ENCODE peak calls at places on chromosomes 3 and 15, in seven cellular contexts. Y, G, W, B, V, R and S are unnamed samples.

GRCh38 chr15:61084944-61085367 is 144.1 kb downstream of the RORA start:
- DNase-seq in Y (no peak), G (peak), W (peak), B (no peak), V (no peak), R (peak), S (no peak)

GRCh38 chr3:37290551-37290950 is 116.2 kb upstream of the LRRFIP2 start:
- DNase-seq in Y (no peak), G (no peak), W (peak), B (peak), V (no peak), R (no peak), S (peak)

GRCh38 chr15:44468713-44469385 is 41.4 kb downstream of the CTDSPL2 start:
- DNase-seq in Y (no peak), G (no peak), W (peak), B (peak), V (no peak), R (no peak), S (peak)

GRCh38 chr15:39404767-39405173 is 176.1 kb upstream of the THBS1 start:
- DNase-seq in Y (no peak), G (no peak), W (peak), B (peak), V (no peak), R (no peak), S (peak)

GRCh38 chr3:85800676-85801075 is 841.9 kb downstream of the CADM2 start:
- DNase-seq in Y (no peak), G (no peak), W (no peak), B (no peak), V (no peak), R (no peak), S (no peak)

GRCh38 chr3:128307029-128307633 is 153.8 kb downstream of the EEFSEC start:
- DNase-seq in Y (no peak), G (peak), W (no peak), B (peak), V (no peak), R (no peak), S (no peak)

GRCh38 chr3:48708481-48708889 is 8.5 kb downstream of the IP6K2 start:
- DNase-seq in Y (no peak), G (no peak), W (no peak), B (peak), V (no peak), R (no peak), S (no peak)

GRCh38 chr3:23550402-23550801 is 255.4 kb upstream of the UBE2E1 start:
- DNase-seq in Y (no peak), G (no peak), W (no peak), B (no peak), V (no peak), R (no peak), S (no peak)

GRCh38 chr3:27573780-27574437 is 89.7 kb upstream of the SLC4A7 start:
- DNase-seq in Y (no peak), G (no peak), W (no peak), B (no peak), V (no peak), R (no peak), S (no peak)

GRCh38 chr3:177591371-177591770 is 394.1 kb upstream of the TBL1XR1 start:
- DNase-seq in Y (no peak), G (no peak), W (no peak), B (no peak), V (no peak), R (no peak), S (no peak)

GRCh38 chr3:141087071-141087824 is 36.1 kb downstream of the SPSB4 start:
- DNase-seq in Y (no peak), G (no peak), W (no peak), B (no peak), V (peak), R (no peak), S (no peak)

GRCh38 chr15:45794768-45795486 is 160.1 kb downstream of the SQOR start:
- DNase-seq in Y (no peak), G (no peak), W (no peak), B (no peak), V (no peak), R (no peak), S (no peak)

GRCh38 chr15:98518823-98519561 is 129.3 kb upstream of the IGF1R start:
- DNase-seq in Y (peak), G (peak), W (peak), B (peak), V (no peak), R (no peak), S (no peak)

GRCh38 chr3:30915782-30916181 is 21.3 kb upstream of the GADL1 start:
- DNase-seq in Y (no peak), G (no peak), W (no peak), B (no peak), V (no peak), R (no peak), S (no peak)

GRCh38 chr15:47792231-47792630 is 74.9 kb downstream of the SEMA6D start:
- DNase-seq in Y (no peak), G (no peak), W (no peak), B (no peak), V (no peak), R (no peak), S (no peak)

GRCh38 chr3:69691860-69692259 is 47.4 kb upstream of the MITF start:
- DNase-seq in Y (no peak), G (no peak), W (no peak), B (no peak), V (no peak), R (no peak), S (no peak)

GRCh38 chr3:37969601-37970100 is 20.9 kb upstream of the VILL start:
- DNase-seq in Y (no peak), G (no peak), W (no peak), B (no peak), V (no peak), R (no peak), S (peak)

GRCh38 chr15:84827246-84827645 is 10.1 kb downstream of the ALPK3 start:
- DNase-seq in Y (no peak), G (no peak), W (no peak), B (no peak), V (no peak), R (no peak), S (no peak)

GRCh38 chr15:101026686-101027272 is 107.6 kb downstream of the LRRK1 start:
- DNase-seq in Y (no peak), G (peak), W (no peak), B (no peak), V (peak), R (no peak), S (no peak)

GRCh38 chr3:37601832-37602231 is 259.8 kb upstream of the CTDSPL start:
- DNase-seq in Y (no peak), G (no peak), W (no peak), B (no peak), V (no peak), R (no peak), S (no peak)

GRCh38 chr15:92930776-92931175 is 30.7 kb downstream of the CHD2 start:
- DNase-seq in Y (no peak), G (no peak), W (peak), B (peak), V (no peak), R (no peak), S (peak)

GRCh38 chr3:56309465-56309864 is 158.8 kb downstream of the ERC2 start:
- DNase-seq in Y (no peak), G (no peak), W (no peak), B (no peak), V (no peak), R (no peak), S (no peak)

GRCh38 chr3:114550155-114550554 is 256.3 kb downstream of the TIGIT start:
- DNase-seq in Y (no peak), G (no peak), W (no peak), B (peak), V (no peak), R (no peak), S (no peak)

GRCh38 chr3:106088270-106088669 is 219.5 kb upstream of the CBLB start:
- DNase-seq in Y (no peak), G (no peak), W (peak), B (no peak), V (no peak), R (no peak), S (no peak)

GRCh38 chr15:55133972-55134371 is 62.8 kb downstream of the RSL24D1 start:
- DNase-seq in Y (no peak), G (no peak), W (no peak), B (no peak), V (no peak), R (no peak), S (no peak)

GRCh38 chr15:34342737-34343575 is at the start of the genes NOP10 and NUTM1:
- DNase-seq in Y (peak), G (peak), W (peak), B (peak), V (peak), R (peak), S (peak)

GRCh38 chr15:80749589-80749988 is 29.6 kb upstream of the CEMIP start:
- DNase-seq in Y (no peak), G (no peak), W (no peak), B (peak), V (no peak), R (no peak), S (no peak)

GRCh38 chr3:150080058-150080730 is 109.5 kb upstream of the PFN2 start:
- DNase-seq in Y (no peak), G (no peak), W (no peak), B (no peak), V (no peak), R (no peak), S (no peak)

GRCh38 chr3:115071611-115072010 is 75.5 kb downstream of the ZBTB20 start:
- DNase-seq in Y (no peak), G (no peak), W (peak), B (peak), V (no peak), R (no peak), S (peak)

GRCh38 chr3:18946524-18946923 is 201.8 kb upstream of the KCNH8 start:
- DNase-seq in Y (no peak), G (no peak), W (no peak), B (no peak), V (no peak), R (no peak), S (no peak)

GRCh38 chr3:177693596-177693995 is 496.3 kb upstream of the TBL1XR1 start:
- DNase-seq in Y (no peak), G (no peak), W (no peak), B (no peak), V (no peak), R (no peak), S (no peak)

GRCh38 chr3:56336023-56336422 is 132.2 kb downstream of the ERC2 start:
- DNase-seq in Y (no peak), G (no peak), W (no peak), B (no peak), V (no peak), R (no peak), S (no peak)

GRCh38 chr3:132083583-132084372 is 49.0 kb upstream of the CPNE4 start:
- DNase-seq in Y (no peak), G (no peak), W (peak), B (no peak), V (no peak), R (no peak), S (peak)

GRCh38 chr3:73622135-73622534 is 2.6 kb downstream of the PDZRN3 start:
- DNase-seq in Y (no peak), G (peak), W (no peak), B (peak), V (no peak), R (peak), S (no peak)

GRCh38 chr15:98983333-98983732 is 24.3 kb downstream of the PGPEP1L start:
- DNase-seq in Y (no peak), G (peak), W (peak), B (peak), V (no peak), R (no peak), S (peak)

GRCh38 chr15:43184407-43185160 is 619 bp upstream of the CCNDBP1 start:
- DNase-seq in Y (no peak), G (no peak), W (no peak), B (no peak), V (no peak), R (no peak), S (no peak)
- H3K4me3 ChIP-seq in Y (peak), G (no peak), W (peak), B (peak), V (peak), R (peak), S (peak)

DNA sequence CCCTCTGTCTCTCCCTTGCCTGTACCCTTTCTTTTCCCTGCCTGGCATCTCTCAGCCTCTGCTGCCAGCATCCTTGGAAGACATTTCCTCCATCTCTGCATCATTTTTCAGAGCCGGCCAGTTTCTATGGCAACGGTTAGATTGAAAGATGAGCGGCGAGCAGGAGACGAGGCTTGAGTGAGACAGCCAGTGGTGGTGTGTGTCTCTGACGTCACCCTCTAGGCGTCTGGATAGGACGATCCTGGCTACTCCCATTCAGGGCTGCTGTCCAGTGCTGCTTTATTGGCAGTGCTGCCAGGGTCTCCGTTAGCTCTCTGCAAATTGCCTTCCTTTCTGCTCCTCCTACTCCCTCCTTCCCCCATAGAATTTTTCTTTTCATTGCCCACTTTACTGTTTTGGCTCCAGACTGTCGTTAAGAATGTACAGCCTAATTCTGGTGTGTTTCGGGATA is 57.9 kb downstream of the TRAK1 start:
- DNase-seq in Y (no peak), G (peak), W (peak), B (peak), V (no peak), R (peak), S (peak)
- H3K4me3 ChIP-seq in Y (no peak), G (no peak), W (no peak), B (no peak), V (no peak), R (no peak), S (no peak)

GRCh38 chr3:78728406-78729145 is 1039.2 kb downstream of the ROBO1 start:
- DNase-seq in Y (no peak), G (peak), W (peak), B (peak), V (no peak), R (peak), S (peak)
- H3K4me3 ChIP-seq in Y (no peak), G (no peak), W (no peak), B (no peak), V (no peak), R (no peak), S (no peak)

DNA sequence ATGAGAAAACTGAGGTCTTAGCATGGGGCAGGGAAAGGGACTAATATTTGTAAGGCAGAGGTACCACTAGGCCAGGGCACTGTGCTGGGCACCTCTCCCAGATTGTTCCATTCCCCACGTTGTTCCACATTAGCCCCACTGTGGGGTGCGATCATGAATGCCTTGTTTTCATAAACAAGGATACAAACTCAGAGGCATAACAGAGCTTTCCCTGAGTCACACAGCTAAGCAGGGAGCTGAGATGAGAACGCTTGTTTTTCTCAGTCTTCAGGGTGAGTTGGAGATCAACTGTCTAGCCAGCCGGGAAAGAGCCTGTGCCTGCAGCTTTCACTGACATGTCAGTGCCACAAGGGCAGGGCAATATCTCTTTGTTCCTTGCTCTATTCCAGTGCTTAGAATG is 47.9 kb upstream of the ITGA11 start:
- DNase-seq in Y (no peak), G (no peak), W (peak), B (peak), V (no peak), R (no peak), S (no peak)
- H3K4me3 ChIP-seq in Y (no peak), G (no peak), W (no peak), B (no peak), V (no peak), R (no peak), S (no peak)

DNA sequence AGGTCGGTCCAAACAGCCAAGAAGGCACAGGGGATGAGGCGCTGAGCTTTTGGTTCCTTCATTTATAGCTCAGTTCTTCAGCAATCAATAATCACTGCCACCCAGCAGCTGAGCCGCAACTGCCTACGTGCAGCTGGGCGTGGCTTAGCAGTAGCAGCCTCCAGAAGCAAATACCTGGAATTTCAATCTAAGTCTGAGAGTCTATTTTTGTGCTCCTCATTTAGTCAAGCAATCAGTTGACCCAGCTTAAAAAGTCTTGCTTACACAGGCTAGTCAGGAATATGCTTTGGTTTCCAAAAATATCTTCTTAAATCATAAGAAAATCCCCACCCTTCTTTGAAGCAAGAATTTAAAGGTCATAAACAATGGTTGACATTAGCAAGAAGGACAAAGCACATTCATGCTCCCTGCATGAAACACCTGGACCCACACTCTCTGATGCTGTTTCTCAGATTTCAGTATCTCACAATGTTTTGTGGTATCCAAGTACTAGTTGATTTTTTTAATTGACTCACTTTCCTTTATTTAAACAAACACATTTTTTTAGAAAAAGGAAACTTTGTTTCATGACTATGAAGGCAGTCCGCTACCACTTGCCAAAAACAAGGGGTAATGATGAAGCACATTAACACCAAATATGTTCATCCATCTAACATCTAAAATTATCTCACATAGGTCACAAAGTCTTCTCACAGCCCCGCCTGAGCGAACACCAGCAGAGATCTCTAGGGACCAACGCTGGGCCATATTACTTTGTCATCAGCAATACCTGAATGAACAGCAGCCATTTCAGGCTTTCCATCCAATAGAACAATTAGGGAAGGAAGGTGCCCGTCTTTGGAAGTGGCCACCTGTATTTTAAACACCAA is 106.1 kb downstream of the OXNAD1 start:
- DNase-seq in Y (no peak), G (no peak), W (no peak), B (no peak), V (no peak), R (peak), S (no peak)
- H3K4me3 ChIP-seq in Y (no peak), G (no peak), W (no peak), B (no peak), V (no peak), R (peak), S (no peak)

GRCh38 chr15:78506971-78507830 is at the start of gene HYKK:
- DNase-seq in Y (peak), G (peak), W (peak), B (peak), V (peak), R (peak), S (peak)

GRCh38 chr15:78502641-78503040 is 4.7 kb upstream of the HYKK start:
- DNase-seq in Y (no peak), G (no peak), W (no peak), B (no peak), V (no peak), R (no peak), S (no peak)

GRCh38 chr15:78509726-78510312 is 2.4 kb downstream of the HYKK start:
- DNase-seq in Y (no peak), G (no peak), W (no peak), B (no peak), V (no peak), R (no peak), S (no peak)

GRCh38 chr15:78507831-78508160 is 419 bp downstream of the HYKK start:
- DNase-seq in Y (no peak), G (no peak), W (no peak), B (no peak), V (no peak), R (no peak), S (no peak)

DNA sequence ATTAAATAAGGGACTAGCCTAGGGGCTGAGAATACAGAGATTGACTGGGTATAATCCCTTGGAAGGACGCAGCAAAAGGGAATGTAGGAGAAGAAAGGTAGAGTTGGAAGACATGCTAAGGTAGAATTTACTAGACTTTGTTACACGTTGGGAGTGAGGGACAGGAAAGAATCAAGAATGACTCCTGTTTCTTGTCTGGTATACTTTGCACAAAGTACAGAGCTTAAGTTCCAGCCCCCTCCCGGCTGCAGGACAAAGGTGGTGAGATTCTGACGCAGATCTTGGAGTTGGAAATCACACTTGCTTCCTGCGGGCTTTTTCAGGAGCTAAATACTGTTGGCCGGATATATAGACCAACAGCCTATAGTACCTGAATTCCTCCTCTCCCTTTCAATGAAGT is 895 bp downstream of the HYKK start:
- DNase-seq in Y (no peak), G (peak), W (no peak), B (no peak), V (no peak), R (no peak), S (no peak)
- H3K4me3 ChIP-seq in Y (peak), G (peak), W (peak), B (peak), V (peak), R (peak), S (peak)

GRCh38 chr3:43288366-43288765 is 2.0 kb downstream of the SNRK start:
- DNase-seq in Y (no peak), G (no peak), W (peak), B (peak), V (no peak), R (no peak), S (no peak)
- H3K4me3 ChIP-seq in Y (peak), G (peak), W (peak), B (peak), V (peak), R (peak), S (peak)